ENCODE peak calls at places on chromosomes 3 and 15, in eight cellular contexts. I, S, A, V, N, J, P and Q are unnamed samples.

GRCh38 chr3:131172502-131172901 is 145.8 kb downstream of the NEK11 start:
- DNase-seq in I (no peak), S (no peak), A (no peak), V (no peak), N (no peak), J (no peak), P (no peak), Q (no peak)

GRCh38 chr3:11607816-11608215 is 35.9 kb downstream of the VGLL4 start:
- DNase-seq in I (no peak), S (no peak), A (no peak), V (no peak), N (no peak), J (no peak), P (no peak), Q (no peak)

GRCh38 chr3:127894461-127894860 is 20.6 kb upstream of the KBTBD12 start:
- DNase-seq in I (no peak), S (no peak), A (no peak), V (no peak), N (no peak), J (no peak), P (no peak), Q (no peak)

GRCh38 chr3:143697975-143698374 is 150.3 kb downstream of the SLC9A9 start:
- DNase-seq in I (no peak), S (no peak), A (no peak), V (no peak), N (peak; percentile 18), J (no peak), P (no peak), Q (no peak)

GRCh38 chr3:12782172-12782815 is 14.2 kb upstream of the CAND2 start:
- DNase-seq in I (no peak), S (no peak), A (no peak), V (no peak), N (peak; percentile 65), J (no peak), P (no peak), Q (no peak)

GRCh38 chr3:160564949-160565441 is 376 bp downstream of the KPNA4 start:
- DNase-seq in I (no peak), S (peak; percentile 71), A (no peak), V (peak; percentile 77), N (peak; percentile 76), J (peak; percentile 73), P (peak; percentile 90), Q (no peak)

GRCh38 chr3:12155833-12156232 is 2.9 kb downstream of the TIMP4 start:
- DNase-seq in I (no peak), S (no peak), A (no peak), V (no peak), N (peak; percentile 69), J (peak; percentile 45), P (no peak), Q (no peak)

GRCh38 chr15:83292317-83292716 is 7.9 kb upstream of the BNC1 start:
- DNase-seq in I (no peak), S (no peak), A (no peak), V (no peak), N (no peak), J (no peak), P (no peak), Q (no peak)

GRCh38 chr15:67574981-67575632 is 32.6 kb downstream of the MAP2K5 start:
- DNase-seq in I (no peak), S (no peak), A (no peak), V (no peak), N (no peak), J (no peak), P (no peak), Q (no peak)

DNA sequence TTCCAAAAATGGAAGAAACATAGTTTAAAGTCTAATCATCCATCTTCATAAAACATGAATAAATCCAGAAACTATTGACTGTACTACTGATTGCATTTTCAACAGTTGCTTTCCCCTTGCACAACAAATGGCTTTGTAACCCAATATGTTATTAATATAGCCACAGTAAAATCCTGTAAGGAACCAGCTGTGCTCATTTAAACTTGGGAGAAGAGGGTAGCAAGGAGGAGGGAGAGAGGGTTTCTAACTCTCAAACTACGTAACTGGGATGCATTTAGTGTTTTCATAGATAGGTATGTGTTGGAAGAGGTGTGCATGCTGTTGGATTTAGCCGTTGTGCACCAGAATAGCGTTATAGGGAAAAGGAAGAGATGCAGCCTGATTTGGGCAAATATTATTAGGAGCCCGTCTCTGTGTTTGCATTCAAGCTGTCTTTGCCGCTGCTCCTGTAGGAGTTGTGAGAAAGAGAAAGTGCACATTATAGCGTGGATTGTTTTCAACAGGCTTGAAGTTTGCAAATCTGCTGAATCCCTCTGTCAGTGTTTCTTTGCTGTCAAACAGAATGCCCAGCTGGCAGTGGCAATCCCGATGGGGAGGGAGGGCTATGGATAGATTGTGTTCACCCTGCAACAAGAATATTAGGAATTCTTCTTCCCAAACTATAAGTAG is 39.4 kb downstream of the ARPP21 start:
- DNase-seq in I (no peak), S (no peak), A (no peak), V (no peak), N (no peak), J (no peak), P (no peak), Q (no peak)
- H3K4me3 ChIP-seq in I (peak overlapping the region; percentile 12), S (no peak overlapping the region), A (no peak overlapping the region), V (no peak overlapping the region), N (no peak overlapping the region), J (no peak overlapping the region), P (no peak overlapping the region), Q (no peak overlapping the region)

GRCh38 chr15:62653122-62653521 is 389.4 kb upstream of the TPM1 start:
- DNase-seq in I (no peak), S (no peak), A (no peak), V (no peak), N (no peak), J (no peak), P (no peak), Q (no peak)

GRCh38 chr15:62649793-62650420 is 392.6 kb upstream of the TPM1 start:
- DNase-seq in I (no peak), S (peak; percentile 86), A (no peak), V (no peak), N (no peak), J (peak; percentile 53), P (peak; percentile 66), Q (no peak)

GRCh38 chr15:62644874-62645755 is 397.4 kb upstream of the TPM1 start:
- DNase-seq in I (no peak), S (no peak), A (no peak), V (no peak), N (no peak), J (no peak), P (no peak), Q (no peak)

GRCh38 chr15:62647195-62647865 is 395.2 kb upstream of the TPM1 start:
- DNase-seq in I (no peak), S (no peak), A (no peak), V (no peak), N (peak; percentile 90), J (no peak), P (no peak), Q (no peak)

DNA sequence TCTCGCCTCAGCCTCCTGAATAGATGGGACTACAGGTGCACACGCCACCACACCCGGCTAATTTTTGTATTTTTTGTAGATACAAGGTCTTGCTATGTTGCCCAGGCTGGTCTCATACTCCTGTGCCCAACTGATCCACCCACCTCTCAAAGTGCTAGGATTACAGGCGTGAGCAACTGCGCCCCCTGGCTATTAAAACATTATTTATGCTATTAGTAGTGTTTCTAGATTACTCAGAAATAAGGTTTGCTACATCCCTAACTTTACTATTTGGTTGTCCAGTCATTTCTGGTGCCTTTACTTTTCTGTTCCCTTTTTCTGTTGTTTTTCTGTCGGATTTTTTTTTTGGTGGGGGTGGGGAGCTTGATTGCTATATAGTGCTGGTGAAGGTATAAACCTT is 393.6 kb upstream of the TPM1 start:
- DNase-seq in I (no peak), S (peak; percentile 54), A (no peak), V (no peak), N (peak; percentile 53), J (no peak), P (no peak), Q (no peak)
- H3K4me3 ChIP-seq in I (no peak overlapping the region), S (no peak overlapping the region), A (no peak overlapping the region), V (no peak overlapping the region), N (no peak overlapping the region), J (no peak overlapping the region), P (no peak overlapping the region), Q (no peak overlapping the region)

DNA sequence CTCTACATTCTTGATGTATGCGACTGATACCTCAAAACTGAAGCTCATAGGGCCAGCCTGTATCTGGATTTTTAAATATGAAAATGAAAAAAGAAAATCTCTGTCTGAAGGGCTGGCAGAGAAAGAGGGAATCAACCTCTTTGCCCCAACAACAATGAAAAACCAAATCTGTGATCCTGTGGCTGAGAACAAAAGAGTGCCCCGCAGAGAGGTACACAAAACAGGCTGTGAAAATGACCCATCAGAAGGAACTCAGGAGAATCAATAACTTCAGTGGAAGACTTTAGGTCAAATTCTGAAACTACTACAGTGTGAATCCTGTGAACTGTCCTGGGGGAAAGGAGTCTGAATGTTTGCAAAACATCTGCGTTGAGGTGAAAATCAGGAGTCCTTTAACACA is 8.1 kb upstream of the RTP4 start:
- DNase-seq in I (no peak), S (no peak), A (no peak), V (no peak), N (no peak), J (no peak), P (no peak), Q (no peak)
- H3K4me3 ChIP-seq in I (no peak overlapping the region), S (no peak overlapping the region), A (no peak overlapping the region), V (no peak overlapping the region), N (no peak overlapping the region), J (no peak overlapping the region), P (no peak overlapping the region), Q (no peak overlapping the region)

GRCh38 chr15:96369825-96370621 is 39.5 kb downstream of the NR2F2 start:
- DNase-seq in I (no peak), S (no peak), A (no peak), V (no peak), N (no peak), J (no peak), P (no peak), Q (no peak)

GRCh38 chr15:96365781-96366525 is 35.5 kb downstream of the NR2F2 start:
- DNase-seq in I (no peak), S (no peak), A (no peak), V (no peak), N (no peak), J (no peak), P (no peak), Q (no peak)

GRCh38 chr15:96369351-96369750 is 38.9 kb downstream of the NR2F2 start:
- DNase-seq in I (no peak), S (no peak), A (no peak), V (no peak), N (no peak), J (no peak), P (no peak), Q (no peak)

GRCh38 chr15:96366526-96366877 is 36.0 kb downstream of the NR2F2 start:
- DNase-seq in I (no peak), S (no peak), A (no peak), V (no peak), N (no peak), J (no peak), P (no peak), Q (no peak)

DNA sequence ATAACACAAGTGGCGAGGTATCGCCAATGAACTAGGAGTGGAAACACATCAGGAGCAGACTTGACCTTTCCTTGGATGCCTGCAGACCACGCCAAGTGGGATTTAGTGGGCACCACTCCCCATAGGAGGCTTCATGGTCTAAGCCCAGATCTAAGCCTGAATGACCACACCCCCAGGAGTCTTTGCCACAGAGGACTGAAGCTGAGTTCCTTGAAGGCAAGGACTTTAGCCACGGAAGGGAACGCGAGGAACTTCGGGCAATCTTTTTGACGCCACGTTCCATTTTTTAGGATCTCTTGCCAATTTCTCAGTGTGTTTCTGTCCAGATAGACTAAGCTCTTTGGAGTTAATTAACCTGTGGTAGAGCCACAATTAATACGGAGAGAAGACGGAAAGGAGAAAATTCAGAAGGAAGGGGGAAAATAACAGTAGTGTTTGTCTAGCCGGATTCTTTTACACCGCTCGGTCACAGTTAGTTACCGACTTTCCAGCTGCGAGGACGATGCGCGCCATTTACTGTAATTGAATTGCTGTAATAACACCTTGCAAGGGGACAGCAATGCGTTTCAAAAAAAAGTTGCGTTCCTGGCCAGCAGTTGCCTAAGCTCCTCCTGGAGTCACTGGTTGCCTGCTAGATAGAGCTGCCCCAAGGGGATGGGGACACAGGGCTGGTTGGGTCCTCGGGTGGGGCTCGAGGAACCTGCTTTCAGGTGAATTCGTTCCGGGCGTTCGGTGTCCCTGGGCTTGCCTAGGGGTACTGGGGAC is 37.1 kb downstream of the NR2F2 start:
- DNase-seq in I (no peak), S (no peak), A (no peak), V (no peak), N (no peak), J (no peak), P (no peak), Q (no peak)
- H3K4me3 ChIP-seq in I (peak overlapping the region; percentile 47), S (no peak overlapping the region), A (no peak overlapping the region), V (no peak overlapping the region), N (no peak overlapping the region), J (peak overlapping the region; percentile 43), P (peak overlapping the region; percentile 18), Q (no peak overlapping the region)